ENCODE peak calls at places on chromosomes 6 and 20, in four cellular contexts. Z, L, T and B are unnamed samples.

GRCh38 chr6:144897441-144897921 is 612.3 kb downstream of the UTRN start:
- DNase-seq in Z (no peak), L (no peak), T (no peak), B (no peak)

GRCh38 chr6:143901885-143902708 is 37.8 kb downstream of the ZC2HC1B start:
- DNase-seq in Z (peak; percentile 70), L (no peak), T (no peak), B (no peak)

GRCh38 chr6:11500008-11500407 is 37.5 kb upstream of the TMEM170B start:
- DNase-seq in Z (no peak), L (no peak), T (no peak), B (no peak)

GRCh38 chr6:22072939-22073338 is 223.9 kb downstream of the PRL start:
- DNase-seq in Z (no peak), L (no peak), T (no peak), B (no peak)

GRCh38 chr6:117740605-117741004 is 65.3 kb downstream of the NUS1 start:
- DNase-seq in Z (no peak), L (no peak), T (no peak), B (no peak)

GRCh38 chr6:167504412-167504961 is 179.6 kb downstream of the TTLL2 start:
- DNase-seq in Z (no peak), L (no peak), T (no peak), B (no peak)

GRCh38 chr6:137102851-137103492 is 58.2 kb upstream of the IL20RA start:
- DNase-seq in Z (peak; percentile 93), L (no peak), T (no peak), B (no peak)

GRCh38 chr6:101534821-101535220 is 141.3 kb downstream of the GRIK2 start:
- DNase-seq in Z (no peak), L (no peak), T (no peak), B (no peak)

GRCh38 chr20:1844723-1845523 is 50.3 kb upstream of the SIRPA start:
- DNase-seq in Z (peak; percentile 78), L (peak; percentile 74), T (no peak), B (no peak)

GRCh38 chr6:161832622-161833021 is 558.8 kb upstream of the AGPAT4 start:
- DNase-seq in Z (no peak), L (no peak), T (no peak), B (no peak)

GRCh38 chr6:136127856-136128255 is 122.3 kb downstream of the MTFR2 start:
- DNase-seq in Z (no peak), L (no peak), T (no peak), B (no peak)

GRCh38 chr6:108083349-108083748 is 8.8 kb upstream of the OSTM1 start:
- DNase-seq in Z (no peak), L (no peak), T (no peak), B (no peak)

GRCh38 chr6:132020138-132020551 is 69.0 kb upstream of the CCN2 start:
- DNase-seq in Z (no peak), L (peak; percentile 84), T (no peak), B (no peak)

GRCh38 chr6:136235233-136235564 is 14.9 kb downstream of the MTFR2 start:
- DNase-seq in Z (no peak), L (no peak), T (no peak), B (no peak)

GRCh38 chr6:108031968-108032367 is 42.6 kb downstream of the OSTM1 start:
- DNase-seq in Z (no peak), L (no peak), T (no peak), B (no peak)

GRCh38 chr20:23086056-23086551 is at the start of gene CD93:
- DNase-seq in Z (no peak), L (peak; percentile 87), T (no peak), B (peak; percentile 45)

GRCh38 chr6:154738561-154738961 is 5.3 kb downstream of the SCAF8 start:
- DNase-seq in Z (no peak), L (no peak), T (no peak), B (no peak)

GRCh38 chr6:5764401-5764955 is 242.2 kb downstream of the NRN1 start:
- DNase-seq in Z (no peak), L (peak; percentile 79), T (no peak), B (no peak)

GRCh38 chr6:7919871-7920270 is 9.3 kb upstream of the TXNDC5 start:
- DNase-seq in Z (no peak), L (no peak), T (no peak), B (no peak)

GRCh38 chr6:16712931-16713484 is 48.3 kb downstream of the ATXN1 start:
- DNase-seq in Z (no peak), L (peak; percentile 81), T (no peak), B (no peak)

GRCh38 chr20:48898210-48898609 is 23.3 kb upstream of the ARFGEF2 start:
- DNase-seq in Z (no peak), L (no peak), T (no peak), B (no peak)

GRCh38 chr6:43858161-43859153 is 88.4 kb downstream of the VEGFA start:
- DNase-seq in Z (no peak), L (no peak), T (no peak), B (no peak)

GRCh38 chr6:43859213-43859612 is 89.2 kb downstream of the VEGFA start:
- DNase-seq in Z (no peak), L (no peak), T (no peak), B (no peak)

GRCh38 chr6:43853066-43853650 is 83.1 kb downstream of the VEGFA start:
- DNase-seq in Z (no peak), L (no peak), T (no peak), B (no peak)

GRCh38 chr6:43855247-43855646 is 85.2 kb downstream of the VEGFA start:
- DNase-seq in Z (no peak), L (no peak), T (no peak), B (no peak)

DNA sequence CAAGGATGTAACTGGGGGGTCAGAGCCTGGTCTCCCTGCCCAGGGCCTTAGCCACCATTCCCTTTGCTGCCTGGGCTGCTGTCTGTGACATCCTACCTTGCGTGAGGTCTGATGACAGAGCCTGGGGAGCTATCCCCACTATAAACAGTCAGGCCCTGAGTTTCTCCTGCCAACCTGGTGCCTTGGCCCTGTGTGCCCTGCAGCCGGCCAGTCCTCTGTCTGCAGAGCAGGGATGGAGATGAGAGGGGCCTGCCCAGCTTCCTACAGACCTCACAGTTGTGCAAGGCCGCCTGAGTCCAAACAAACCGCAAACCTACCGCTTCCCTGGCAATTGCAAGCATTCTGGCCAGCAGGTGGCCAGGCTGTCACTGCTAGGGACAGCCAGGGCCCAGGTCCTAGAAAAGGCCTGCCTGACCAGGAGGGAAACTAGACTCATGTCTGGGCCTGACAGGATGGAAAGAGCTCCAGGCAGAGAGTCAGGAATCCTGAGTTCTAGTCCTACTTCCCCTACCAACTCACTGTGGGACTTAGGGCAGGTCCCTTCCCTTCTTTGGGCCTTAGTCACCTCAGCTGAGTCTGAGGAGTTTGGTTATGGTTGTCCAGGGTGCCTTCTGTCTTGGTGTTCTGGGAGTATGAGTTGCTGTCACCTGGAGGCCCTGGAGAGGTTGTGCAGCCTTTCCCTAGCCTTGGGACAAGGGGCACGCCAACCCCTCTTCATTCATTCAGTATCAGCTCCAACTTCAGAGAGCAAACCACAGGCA is 86.2 kb downstream of the VEGFA start:
- DNase-seq in Z (no peak), L (no peak), T (no peak), B (no peak)
- TF ChIP-seq CTCF in Z (no peak), L (peak; percentile 35), T (no peak), B (no peak)

DNA sequence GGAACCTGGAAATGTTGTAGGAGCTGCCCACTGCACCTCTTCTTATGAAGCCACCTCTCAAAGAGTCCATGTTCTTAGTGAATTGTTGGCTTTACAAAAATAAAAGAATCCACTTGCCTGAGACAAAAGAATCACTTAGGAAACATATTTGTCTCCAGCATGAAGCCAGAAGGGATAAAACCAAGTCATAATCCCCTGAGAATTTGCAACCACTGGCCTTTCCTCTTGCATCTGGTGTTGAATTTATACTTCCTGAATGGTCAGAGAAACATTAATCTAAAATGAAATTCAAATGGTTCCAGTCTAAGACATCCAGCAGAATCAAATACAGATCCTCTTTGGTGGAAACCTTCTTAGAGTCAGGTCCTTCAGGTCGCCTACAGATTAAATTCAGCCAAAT is 192.5 kb upstream of the ECI2 start:
- DNase-seq in Z (no peak), L (no peak), T (no peak), B (no peak)
- TF ChIP-seq CTCF in Z (no peak), L (no peak), T (no peak), B (no peak)

GRCh38 chr6:165725201-165725600 is 62.2 kb upstream of the PDE10A start:
- DNase-seq in Z (no peak), L (no peak), T (no peak), B (no peak)
- TF ChIP-seq CTCF in Z (no peak), L (no peak), T (no peak), B (no peak)

GRCh38 chr6:120083186-120083585 is 733.6 kb upstream of the MAN1A1 start:
- DNase-seq in Z (no peak), L (no peak), T (no peak), B (no peak)

DNA sequence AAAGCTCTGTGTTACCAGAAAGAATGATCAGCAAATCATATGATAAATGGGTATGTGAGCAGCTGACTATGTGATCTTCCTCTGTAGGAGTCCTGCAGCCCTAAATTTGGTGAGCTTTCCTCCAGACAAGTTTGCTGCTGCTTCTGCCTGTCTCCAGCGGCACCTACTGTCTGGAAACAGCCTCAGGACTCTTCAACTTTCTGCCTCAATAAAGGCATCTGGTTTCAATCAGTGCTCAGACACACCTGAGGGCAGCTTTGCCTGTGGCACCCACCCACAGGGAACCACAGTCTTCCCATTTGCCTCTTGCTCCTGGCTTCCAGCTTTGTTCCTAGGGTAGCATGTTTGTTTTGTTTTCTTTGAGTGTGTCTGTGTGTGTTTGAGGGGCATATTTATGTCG is 727.9 kb upstream of the MAN1A1 start:
- DNase-seq in Z (peak; percentile 10), L (no peak), T (no peak), B (no peak)
- TF ChIP-seq CTCF in Z (peak; percentile 8), L (no peak), T (no peak), B (no peak)

DNA sequence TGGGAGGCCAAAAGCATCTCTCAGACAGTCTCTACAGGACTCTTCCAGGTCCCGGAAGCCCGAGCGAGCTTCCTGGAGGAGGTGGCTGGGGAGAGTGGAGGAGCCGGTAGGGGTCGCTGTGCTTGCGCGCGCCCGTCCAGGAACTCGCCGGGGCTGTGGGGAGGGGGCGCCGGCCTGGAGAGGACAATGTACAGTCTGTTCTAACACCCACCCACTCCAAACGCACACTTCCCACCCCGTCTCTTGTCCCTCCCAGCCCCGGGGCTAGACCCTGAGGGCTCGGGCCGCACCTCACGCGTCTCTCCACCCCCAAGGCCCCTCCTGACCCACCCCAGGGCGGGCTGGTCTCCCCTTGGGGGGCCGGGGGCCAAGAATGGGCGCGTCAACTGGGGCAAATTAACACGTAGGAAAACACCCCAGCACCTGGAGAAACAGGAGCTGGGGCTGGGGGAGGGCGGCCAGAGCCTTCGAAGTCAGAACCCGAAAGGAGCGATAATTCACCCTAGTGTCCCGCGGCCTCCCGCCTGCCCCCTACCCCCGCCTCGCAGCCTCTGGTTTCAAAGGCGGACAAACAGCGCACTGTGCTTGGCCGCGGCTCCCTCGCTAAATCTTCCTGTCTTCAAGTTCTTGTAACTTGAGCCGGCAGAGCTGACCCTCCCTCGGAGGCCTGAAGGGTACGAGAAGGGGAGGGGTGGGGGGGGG is 103.2 kb upstream of the FOXP4 start:
- DNase-seq in Z (no peak), L (no peak), T (no peak), B (no peak)
- TF ChIP-seq CTCF in Z (peak; percentile 34), L (peak; percentile 53), T (no peak), B (peak; percentile 39)